ENCODE peak calls at places on chromosome 21, in eight cellular contexts. S is cardiac fibroblast, I is foreskin fibroblast, C is fibroblast of mammary gland, G is adrenal gland, F is brain microvascular endothelial cell, A is colonic mucosa, Y is AG04449. T is an unnamed sample.

GRCh38 chr21:29155118-29155932 is 24.9 kb downstream of the MAP3K7CL start:
- DNase-seq in G (no peak), S (peak), I (peak), Y (peak), C (peak), F (peak), A (no peak), T (peak)

GRCh38 chr21:39153842-39154241 is 29.4 kb downstream of the PSMG1 start:
- DNase-seq in Y (no peak), G (no peak), C (no peak), A (no peak), S (no peak), I (no peak), F (no peak), T (no peak)

GRCh38 chr21:41068411-41069304 is 99.3 kb upstream of the BACE2 start:
- DNase-seq in F (peak), C (peak), G (peak), I (no peak), Y (no peak), A (peak), S (peak), T (peak)

GRCh38 chr21:42059141-42059540 is 12.0 kb upstream of the UMODL1 start:
- DNase-seq in F (no peak), Y (no peak), G (no peak), I (no peak), S (no peak), A (no peak), C (no peak), T (no peak)

GRCh38 chr21:37455504-37455911 is 88.9 kb downstream of the DYRK1A start:
- DNase-seq in Y (no peak), S (peak), A (no peak), G (no peak), F (no peak), C (no peak), I (no peak), T (no peak)

GRCh38 chr21:17352937-17353655 is 159.7 kb upstream of the CXADR start:
- DNase-seq in I (no peak), S (no peak), F (no peak), C (no peak), G (no peak), Y (no peak), A (no peak), T (no peak)

GRCh38 chr21:8991088-8991907 is 1530.1 kb upstream of the TPTE start:
- DNase-seq in A (no peak), G (no peak), F (no peak), Y (no peak), S (no peak), C (no peak), I (no peak), T (no peak)

GRCh38 chr21:29194847-29195246 is 64.4 kb downstream of the MAP3K7CL start:
- DNase-seq in I (no peak), G (no peak), A (no peak), Y (no peak), S (peak), F (peak), C (no peak), T (no peak)

GRCh38 chr21:27820342-27820741 is 853.5 kb upstream of the ADAMTS5 start:
- DNase-seq in S (no peak), I (no peak), A (no peak), Y (no peak), F (no peak), G (no peak), C (no peak), T (no peak)

GRCh38 chr21:42016364-42016985 is 6.3 kb upstream of the ZBTB21 start:
- DNase-seq in I (no peak), Y (no peak), A (no peak), G (no peak), F (no peak), C (peak), S (no peak), T (no peak)

GRCh38 chr21:27206368-27206982 is 239.6 kb upstream of the ADAMTS5 start:
- DNase-seq in I (peak), S (no peak), Y (no peak), G (no peak), F (peak), C (no peak), A (no peak), T (no peak)

GRCh38 chr21:28833181-28833580 is 159.5 kb downstream of the LTN1 start:
- DNase-seq in G (no peak), Y (no peak), F (no peak), C (no peak), A (no peak), S (no peak), I (no peak), T (no peak)

GRCh38 chr21:16308269-16308668 is 578.5 kb downstream of the USP25 start:
- DNase-seq in Y (no peak), I (no peak), A (no peak), C (peak), F (no peak), G (no peak), S (peak), T (no peak)

GRCh38 chr21:44789880-44790279 is 11.7 kb downstream of the UBE2G2 start:
- DNase-seq in Y (peak), G (no peak), F (no peak), I (peak), S (peak), C (peak), A (no peak), T (peak)

GRCh38 chr21:39610705-39611104 is 2.0 kb upstream of the B3GALT5 start:
- DNase-seq in A (peak), C (no peak), I (no peak), G (no peak), F (no peak), Y (no peak), S (no peak), T (no peak)

GRCh38 chr21:44759628-44760285 is 41.9 kb downstream of the UBE2G2 start:
- DNase-seq in S (no peak), I (no peak), F (no peak), A (no peak), C (no peak), Y (no peak), G (no peak), T (no peak)

GRCh38 chr21:42489006-42489563 is 6.9 kb downstream of the RSPH1 start:
- DNase-seq in A (no peak), Y (no peak), I (no peak), C (no peak), S (no peak), G (no peak), F (no peak), T (no peak)

GRCh38 chr21:35256468-35256988 is 207.4 kb upstream of the RUNX1 start:
- DNase-seq in S (peak), G (peak), I (peak), A (peak), C (peak), Y (peak), F (peak), T (peak)

GRCh38 chr21:28805885-28806284 is 186.8 kb downstream of the LTN1 start:
- DNase-seq in I (peak), Y (peak), G (no peak), F (peak), C (peak), A (no peak), S (peak), T (peak)

DNA sequence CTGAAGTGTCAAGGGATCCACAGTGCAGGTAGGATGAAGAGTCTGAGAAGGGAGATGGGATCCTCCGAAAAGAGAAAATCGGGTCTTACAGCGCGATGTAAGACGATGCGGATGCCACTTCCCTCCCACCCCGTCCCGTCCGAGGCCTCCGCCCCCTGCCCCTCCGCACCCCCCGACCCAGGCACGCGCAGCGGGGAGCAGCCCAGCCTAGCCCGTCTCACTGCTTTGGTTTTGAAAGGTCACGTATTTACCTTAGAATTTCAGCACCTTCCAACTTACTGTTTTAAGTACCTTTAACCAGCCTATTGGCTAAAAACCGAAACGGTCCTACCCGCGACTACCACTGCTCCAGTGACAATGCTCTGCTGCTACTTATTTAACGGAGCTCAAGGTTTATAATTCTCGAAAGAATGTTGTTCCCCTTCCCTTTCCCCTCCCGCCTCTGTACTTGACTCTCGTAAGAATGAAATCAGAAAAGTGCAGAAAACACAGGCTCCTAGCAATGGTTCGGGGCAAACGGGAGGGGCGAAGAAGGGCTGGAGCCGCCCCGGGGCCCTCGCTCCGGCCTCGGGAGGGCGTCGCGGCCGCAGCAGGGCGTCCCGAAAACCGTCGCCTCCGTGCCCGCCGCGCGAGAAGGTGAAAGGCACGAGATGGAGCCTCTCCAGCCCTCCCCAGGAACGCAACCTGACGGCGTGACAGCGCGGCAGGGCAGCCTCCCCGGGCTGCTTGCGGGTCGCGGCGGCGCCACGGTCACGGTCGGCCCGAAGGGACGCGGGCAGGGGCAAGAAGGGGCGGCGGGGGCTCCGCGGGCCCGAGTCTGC is 706 bp downstream of the TMEM50B start:
- DNase-seq in A (peak), S (peak), Y (no peak), G (peak), F (no peak), I (peak), C (peak), T (no peak)
- TF ChIP-seq CTCF in A (no peak), S (no peak), Y (peak), G (peak), F (peak), I (peak), C (no peak), T (no peak)

GRCh38 chr21:31326478-31327247 is 17.4 kb downstream of the TIAM1 start:
- DNase-seq in F (no peak), G (no peak), I (peak), Y (no peak), A (no peak), S (peak), C (peak), T (no peak)
- H3K4me3 ChIP-seq in F (no peak), G (no peak), I (no peak), Y (peak), A (no peak), S (no peak), C (peak), T (no peak)

GRCh38 chr21:31780944-31781343 is 49.0 kb upstream of the SCAF4 start:
- DNase-seq in Y (no peak), C (no peak), S (no peak), I (no peak), F (no peak), A (no peak), G (no peak), T (no peak)
- TF ChIP-seq CTCF in Y (no peak), C (no peak), S (no peak), I (no peak), F (no peak), A (no peak), G (no peak), T (no peak)

DNA sequence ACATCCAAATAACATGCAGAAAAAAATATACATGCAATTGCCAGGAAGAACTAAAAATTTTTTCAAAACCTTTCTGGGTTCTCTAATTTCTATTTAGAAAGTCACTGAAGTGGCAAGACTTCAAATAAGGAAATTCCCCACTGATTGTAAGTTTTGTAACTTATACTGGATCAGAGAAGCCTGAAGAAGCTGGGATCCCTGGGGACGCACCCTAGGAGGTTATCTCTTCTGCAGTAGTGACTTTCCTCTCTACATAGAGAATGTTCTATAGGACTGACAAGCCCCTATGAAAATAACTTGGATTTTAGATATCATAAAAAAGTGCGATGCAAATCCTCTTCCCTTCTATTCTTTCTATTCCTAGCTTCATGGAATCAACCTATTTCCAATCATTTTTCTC is 182.6 kb downstream of the MRPL39 start:
- DNase-seq in A (no peak), I (no peak), C (no peak), G (no peak), Y (no peak), F (no peak), S (no peak), T (no peak)
- H3K4me3 ChIP-seq in A (no peak), I (no peak), C (no peak), G (no peak), Y (no peak), F (no peak), S (no peak), T (no peak)

GRCh38 chr21:36428789-36429671 is 43.8 kb downstream of the CHAF1B start:
- DNase-seq in F (no peak), I (no peak), A (no peak), Y (no peak), G (no peak), S (no peak), C (peak), T (no peak)

GRCh38 chr21:36430841-36431240 is 45.6 kb downstream of the CHAF1B start:
- DNase-seq in G (no peak), F (peak), C (peak), Y (no peak), I (no peak), A (no peak), S (peak), T (no peak)

GRCh38 chr21:36431252-36431651 is 46.1 kb downstream of the CHAF1B start:
- DNase-seq in Y (no peak), A (no peak), I (no peak), G (no peak), S (no peak), C (no peak), F (no peak), T (no peak)

GRCh38 chr21:36427502-36427901 is 42.3 kb downstream of the CHAF1B start:
- DNase-seq in F (no peak), S (no peak), I (no peak), Y (no peak), C (no peak), A (no peak), G (no peak), T (no peak)

GRCh38 chr21:36429672-36430546 is 44.7 kb downstream of the CHAF1B start:
- DNase-seq in A (peak), S (peak), G (peak), F (peak), Y (peak), I (peak), C (peak), T (peak)
- TF ChIP-seq CTCF in A (no peak), S (no peak), G (peak), F (peak), Y (peak), I (no peak), C (no peak), T (peak)

GRCh38 chr21:45973475-45974072 is 8.0 kb upstream of the COL6A1 start:
- DNase-seq in A (peak), F (peak), S (peak), I (peak), G (peak), Y (no peak), C (peak), T (no peak)

GRCh38 chr21:45972716-45973474 is 8.7 kb upstream of the COL6A1 start:
- DNase-seq in A (no peak), F (peak), Y (no peak), G (peak), C (peak), I (peak), S (peak), T (no peak)

GRCh38 chr21:45976666-45977335 is 4.8 kb upstream of the COL6A1 start:
- DNase-seq in G (no peak), C (no peak), Y (no peak), S (no peak), A (no peak), I (no peak), F (no peak), T (no peak)

GRCh38 chr21:45974073-45975016 is 7.2 kb upstream of the COL6A1 start:
- DNase-seq in C (peak), G (peak), F (peak), Y (no peak), I (peak), S (peak), A (no peak), T (no peak)

DNA sequence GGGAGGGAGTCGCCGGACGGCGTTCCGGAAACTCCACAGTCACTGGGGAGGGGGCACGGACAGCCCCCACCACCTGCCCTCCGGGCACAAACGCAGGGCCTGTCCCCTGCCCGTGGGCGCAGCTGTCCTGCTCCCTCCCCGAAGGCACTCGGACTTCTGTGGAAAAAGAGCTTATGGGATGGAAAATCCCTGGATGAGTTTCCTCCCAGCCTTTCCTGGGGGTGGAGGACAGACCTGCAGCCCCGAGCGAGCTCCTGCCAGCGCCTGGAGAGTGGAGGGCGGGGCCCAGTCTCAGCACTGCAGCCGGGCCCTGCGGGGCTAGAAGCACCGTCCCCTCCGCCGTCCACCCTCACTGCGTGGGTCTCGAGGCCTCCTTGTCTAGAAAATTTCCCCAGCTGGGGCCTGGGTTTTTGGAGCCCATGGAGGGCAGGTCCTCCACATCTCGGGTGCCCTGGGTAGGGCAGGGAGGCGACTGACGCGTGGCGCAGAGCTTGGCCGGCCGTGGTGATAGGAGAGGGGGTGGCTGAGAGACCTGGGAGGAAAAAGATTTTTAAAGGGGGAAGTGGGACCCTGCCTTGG is 6.5 kb upstream of the COL6A1 start:
- DNase-seq in G (peak), I (no peak), A (no peak), C (peak), F (no peak), Y (no peak), S (peak), T (no peak)
- H3K4me3 ChIP-seq in G (peak), I (peak), A (no peak), C (peak), F (peak), Y (peak), S (peak), T (peak)

GRCh38 chr21:43758132-43758619 is 17.9 kb downstream of the CSTB start:
- DNase-seq in I (peak), A (no peak), F (no peak), G (peak), Y (peak), S (peak), C (peak), T (peak)
- TF ChIP-seq CTCF in I (no peak), A (no peak), F (no peak), G (no peak), Y (no peak), S (no peak), C (no peak), T (peak)

T was measured in AG09309.